ENCODE peak calls at places on chromosomes 3 and 15, in eight cellular contexts. One of them, this sample, is unnamed.

GRCh38 chr15:30827625-30828303 is 76.0 kb upstream of the FAN1 start:
- DNase-seq in SK-N-SH: no peak
- DNase-seq in hepatocyte: no peak
- DNase-seq in cardiac muscle cell: no peak
- DNase-seq in body of pancreas: no peak
- DNase-seq in A549: peak; percentile 29
- DNase-seq in neural crest cell: no peak
- DNase-seq in GM12865: no peak
- DNase-seq in this sample: no peak

GRCh38 chr3:16182612-16183011 is 8.1 kb downstream of the GALNT15 start:
- DNase-seq in SK-N-SH: no peak
- DNase-seq in hepatocyte: no peak
- DNase-seq in cardiac muscle cell: no peak
- DNase-seq in body of pancreas: no peak
- DNase-seq in A549: no peak
- DNase-seq in neural crest cell: no peak
- DNase-seq in GM12865: no peak
- DNase-seq in this sample: no peak

GRCh38 chr3:187913617-187914033 is 168.4 kb upstream of the BCL6 start:
- DNase-seq in SK-N-SH: no peak
- DNase-seq in hepatocyte: peak; percentile 18
- DNase-seq in cardiac muscle cell: no peak
- DNase-seq in body of pancreas: no peak
- DNase-seq in A549: peak; percentile 74
- DNase-seq in neural crest cell: no peak
- DNase-seq in GM12865: no peak
- DNase-seq in this sample: no peak

GRCh38 chr15:51250217-51251011 is 88.0 kb downstream of the CYP19A1 start:
- DNase-seq in SK-N-SH: no peak
- DNase-seq in hepatocyte: no peak
- DNase-seq in cardiac muscle cell: no peak
- DNase-seq in body of pancreas: peak; percentile 28
- DNase-seq in A549: no peak
- DNase-seq in neural crest cell: no peak
- DNase-seq in GM12865: no peak
- DNase-seq in this sample: no peak

GRCh38 chr3:47799733-47800132 is 3.2 kb upstream of the DHX30 start:
- DNase-seq in SK-N-SH: no peak
- DNase-seq in hepatocyte: no peak
- DNase-seq in cardiac muscle cell: no peak
- DNase-seq in body of pancreas: no peak
- DNase-seq in A549: peak; percentile 42
- DNase-seq in neural crest cell: no peak
- DNase-seq in GM12865: peak; percentile 28
- DNase-seq in this sample: no peak

GRCh38 chr15:69132935-69133861 is 27.2 kb upstream of the GLCE start:
- DNase-seq in SK-N-SH: peak; percentile 30
- DNase-seq in hepatocyte: no peak
- DNase-seq in cardiac muscle cell: no peak
- DNase-seq in body of pancreas: no peak
- DNase-seq in A549: peak; percentile 20
- DNase-seq in neural crest cell: no peak
- DNase-seq in GM12865: no peak
- DNase-seq in this sample: no peak

GRCh38 chr3:181710581-181711255 is 1.0 kb upstream of the SOX2 start:
- DNase-seq in SK-N-SH: no peak
- DNase-seq in hepatocyte: no peak
- DNase-seq in cardiac muscle cell: no peak
- DNase-seq in body of pancreas: no peak
- DNase-seq in A549: peak; percentile 30
- DNase-seq in neural crest cell: no peak
- DNase-seq in GM12865: no peak
- DNase-seq in this sample: no peak

GRCh38 chr3:123026551-123027291 is 842 bp downstream of the SEMA5B start:
- DNase-seq in SK-N-SH: peak; percentile 79
- DNase-seq in hepatocyte: peak; percentile 37
- DNase-seq in cardiac muscle cell: peak; percentile 52
- DNase-seq in body of pancreas: peak; percentile 3
- DNase-seq in A549: peak; percentile 12
- DNase-seq in neural crest cell: peak; percentile 39
- DNase-seq in GM12865: no peak
- DNase-seq in this sample: peak; percentile 51

GRCh38 chr3:141996437-141996836 is 120.0 kb downstream of the ATP1B3 start:
- DNase-seq in SK-N-SH: no peak
- DNase-seq in hepatocyte: no peak
- DNase-seq in cardiac muscle cell: no peak
- DNase-seq in body of pancreas: no peak
- DNase-seq in A549: no peak
- DNase-seq in neural crest cell: no peak
- DNase-seq in GM12865: no peak
- DNase-seq in this sample: no peak

GRCh38 chr3:161475905-161476304 is 20.7 kb upstream of the OTOL1 start:
- DNase-seq in SK-N-SH: peak; percentile 5
- DNase-seq in hepatocyte: peak; percentile 26
- DNase-seq in cardiac muscle cell: peak; percentile 16
- DNase-seq in body of pancreas: no peak
- DNase-seq in A549: peak; percentile 45
- DNase-seq in neural crest cell: no peak
- DNase-seq in GM12865: no peak
- DNase-seq in this sample: no peak

GRCh38 chr15:66502491-66502890 is 2.2 kb downstream of the RPL4 start:
- DNase-seq in SK-N-SH: no peak
- DNase-seq in hepatocyte: no peak
- DNase-seq in cardiac muscle cell: no peak
- DNase-seq in body of pancreas: no peak
- DNase-seq in A549: no peak
- DNase-seq in neural crest cell: no peak
- DNase-seq in GM12865: no peak
- DNase-seq in this sample: no peak

GRCh38 chr3:27578032-27578431 is 93.8 kb upstream of the SLC4A7 start:
- DNase-seq in SK-N-SH: no peak
- DNase-seq in hepatocyte: no peak
- DNase-seq in cardiac muscle cell: no peak
- DNase-seq in body of pancreas: no peak
- DNase-seq in A549: no peak
- DNase-seq in neural crest cell: no peak
- DNase-seq in GM12865: no peak
- DNase-seq in this sample: no peak

GRCh38 chr3:143078883-143079282 is 40.7 kb upstream of the CHST2 start:
- DNase-seq in SK-N-SH: no peak
- DNase-seq in hepatocyte: no peak
- DNase-seq in cardiac muscle cell: no peak
- DNase-seq in body of pancreas: no peak
- DNase-seq in A549: peak; percentile 12
- DNase-seq in neural crest cell: no peak
- DNase-seq in GM12865: no peak
- DNase-seq in this sample: no peak

GRCh38 chr15:96237002-96237401 is 93.5 kb upstream of the NR2F2 start:
- DNase-seq in SK-N-SH: no peak
- DNase-seq in hepatocyte: no peak
- DNase-seq in cardiac muscle cell: no peak
- DNase-seq in body of pancreas: no peak
- DNase-seq in A549: no peak
- DNase-seq in neural crest cell: no peak
- DNase-seq in GM12865: no peak
- DNase-seq in this sample: no peak

GRCh38 chr3:136193273-136194043 is 2.7 kb downstream of the MSL2 start:
- DNase-seq in SK-N-SH: peak; percentile 18
- DNase-seq in hepatocyte: no peak
- DNase-seq in cardiac muscle cell: peak; percentile 42
- DNase-seq in body of pancreas: peak; percentile 6
- DNase-seq in A549: no peak
- DNase-seq in neural crest cell: no peak
- DNase-seq in GM12865: peak; percentile 29
- DNase-seq in this sample: no peak

GRCh38 chr15:40511093-40511471 is 40.3 kb downstream of the CHST14 start:
- DNase-seq in SK-N-SH: no peak
- DNase-seq in hepatocyte: no peak
- DNase-seq in cardiac muscle cell: no peak
- DNase-seq in body of pancreas: peak; percentile 16
- DNase-seq in A549: no peak
- DNase-seq in neural crest cell: no peak
- DNase-seq in GM12865: peak; percentile 65
- DNase-seq in this sample: no peak

GRCh38 chr15:37792351-37792750 is 142.1 kb upstream of the TMCO5A start:
- DNase-seq in SK-N-SH: no peak
- DNase-seq in hepatocyte: no peak
- DNase-seq in cardiac muscle cell: no peak
- DNase-seq in body of pancreas: no peak
- DNase-seq in A549: no peak
- DNase-seq in neural crest cell: no peak
- DNase-seq in GM12865: no peak
- DNase-seq in this sample: no peak

GRCh38 chr15:37789881-37790280 is 144.6 kb upstream of the TMCO5A start:
- DNase-seq in SK-N-SH: no peak
- DNase-seq in hepatocyte: no peak
- DNase-seq in cardiac muscle cell: no peak
- DNase-seq in body of pancreas: no peak
- DNase-seq in A549: no peak
- DNase-seq in neural crest cell: no peak
- DNase-seq in GM12865: no peak
- DNase-seq in this sample: no peak

GRCh38 chr15:37791693-37792092 is 142.7 kb upstream of the TMCO5A start:
- DNase-seq in SK-N-SH: no peak
- DNase-seq in hepatocyte: no peak
- DNase-seq in cardiac muscle cell: no peak
- DNase-seq in body of pancreas: no peak
- DNase-seq in A549: no peak
- DNase-seq in neural crest cell: no peak
- DNase-seq in GM12865: no peak
- DNase-seq in this sample: no peak

GRCh38 chr15:37794947-37795346 is 139.5 kb upstream of the TMCO5A start:
- DNase-seq in SK-N-SH: peak; percentile 74
- DNase-seq in hepatocyte: no peak
- DNase-seq in cardiac muscle cell: no peak
- DNase-seq in body of pancreas: no peak
- DNase-seq in A549: no peak
- DNase-seq in neural crest cell: no peak
- DNase-seq in GM12865: no peak
- DNase-seq in this sample: no peak

GRCh38 chr15:37793851-37794250 is 140.6 kb upstream of the TMCO5A start:
- DNase-seq in SK-N-SH: peak; percentile 60
- DNase-seq in hepatocyte: no peak
- DNase-seq in cardiac muscle cell: peak; percentile 30
- DNase-seq in body of pancreas: no peak
- DNase-seq in A549: no peak
- DNase-seq in neural crest cell: no peak
- DNase-seq in GM12865: no peak
- DNase-seq in this sample: no peak
- TF ChIP-seq CTCF in SK-N-SH: peak; percentile 64
- TF ChIP-seq CTCF in hepatocyte: peak; percentile 16
- TF ChIP-seq CTCF in cardiac muscle cell: no peak
- TF ChIP-seq CTCF in body of pancreas: no peak
- TF ChIP-seq CTCF in A549: no peak
- TF ChIP-seq CTCF in neural crest cell: no peak
- TF ChIP-seq CTCF in GM12865: no peak
- TF ChIP-seq CTCF in this sample: no peak

GRCh38 chr15:101694261-101694660 is 30.0 kb downstream of the TARS3 start:
- DNase-seq in SK-N-SH: no peak
- DNase-seq in hepatocyte: no peak
- DNase-seq in cardiac muscle cell: no peak
- DNase-seq in body of pancreas: no peak
- DNase-seq in A549: no peak
- DNase-seq in neural crest cell: no peak
- DNase-seq in GM12865: no peak
- DNase-seq in this sample: no peak
- TF ChIP-seq CTCF in SK-N-SH: no peak
- TF ChIP-seq CTCF in hepatocyte: no peak
- TF ChIP-seq CTCF in cardiac muscle cell: no peak
- TF ChIP-seq CTCF in body of pancreas: no peak
- TF ChIP-seq CTCF in A549: no peak
- TF ChIP-seq CTCF in neural crest cell: no peak
- TF ChIP-seq CTCF in GM12865: peak; percentile 6
- TF ChIP-seq CTCF in this sample: no peak

GRCh38 chr15:89893027-89893426 is 767 bp downstream of the AP3S2 start:
- DNase-seq in SK-N-SH: no peak
- DNase-seq in hepatocyte: no peak
- DNase-seq in cardiac muscle cell: no peak
- DNase-seq in body of pancreas: no peak
- DNase-seq in A549: no peak
- DNase-seq in neural crest cell: no peak
- DNase-seq in GM12865: no peak
- DNase-seq in this sample: no peak

GRCh38 chr15:89893696-89894450 is at the start of gene AP3S2:
- DNase-seq in SK-N-SH: peak; percentile 89
- DNase-seq in hepatocyte: peak; percentile 95
- DNase-seq in cardiac muscle cell: peak; percentile 92
- DNase-seq in body of pancreas: peak; percentile 96
- DNase-seq in A549: peak; percentile 98
- DNase-seq in neural crest cell: peak; percentile 84
- DNase-seq in GM12865: peak; percentile 96
- DNase-seq in this sample: peak; percentile 63

GRCh38 chr15:89883518-89883917 is 10.3 kb downstream of the AP3S2 start:
- DNase-seq in SK-N-SH: no peak
- DNase-seq in hepatocyte: no peak
- DNase-seq in cardiac muscle cell: no peak
- DNase-seq in body of pancreas: no peak
- DNase-seq in A549: no peak
- DNase-seq in neural crest cell: no peak
- DNase-seq in GM12865: no peak
- DNase-seq in this sample: no peak

GRCh38 chr15:89885611-89886010 is 8.2 kb downstream of the AP3S2 start:
- DNase-seq in SK-N-SH: no peak
- DNase-seq in hepatocyte: no peak
- DNase-seq in cardiac muscle cell: no peak
- DNase-seq in body of pancreas: no peak
- DNase-seq in A549: no peak
- DNase-seq in neural crest cell: no peak
- DNase-seq in GM12865: no peak
- DNase-seq in this sample: no peak

DNA sequence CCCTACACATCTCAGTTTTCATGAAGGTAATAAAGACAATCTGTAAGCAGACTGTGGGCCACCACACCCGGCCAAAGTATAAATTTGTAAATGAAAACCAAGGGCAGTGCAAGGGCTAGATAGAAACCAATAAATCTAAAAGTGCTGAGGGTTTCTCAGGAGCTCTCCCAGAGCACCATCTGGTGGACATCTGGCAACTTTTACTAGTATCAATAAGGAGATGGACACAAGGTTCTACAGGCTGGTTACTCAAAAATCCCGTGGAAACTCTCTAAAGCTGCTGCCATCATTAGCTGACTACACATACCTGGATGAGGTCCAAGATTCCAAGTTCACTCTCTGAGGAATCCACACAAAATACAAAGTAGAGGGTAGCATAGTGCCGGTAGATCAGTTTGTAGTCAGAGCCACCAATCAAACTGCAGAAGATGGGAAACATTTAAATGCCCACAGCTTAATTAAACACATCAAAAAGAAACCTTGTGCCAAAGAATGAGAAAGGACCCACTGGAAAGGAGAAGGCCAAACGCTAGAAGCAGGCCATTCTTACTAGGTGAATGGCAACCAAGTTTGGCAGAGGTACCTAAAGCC is 5.5 kb downstream of the AP3S2 start:
- DNase-seq in SK-N-SH: no peak
- DNase-seq in hepatocyte: peak; percentile 62
- DNase-seq in cardiac muscle cell: peak; percentile 14
- DNase-seq in body of pancreas: peak; percentile 68
- DNase-seq in A549: peak; percentile 69
- DNase-seq in neural crest cell: no peak
- DNase-seq in GM12865: peak; percentile 37
- DNase-seq in this sample: no peak
- TF ChIP-seq CTCF in SK-N-SH: peak; percentile 67
- TF ChIP-seq CTCF in hepatocyte: peak; percentile 56
- TF ChIP-seq CTCF in cardiac muscle cell: peak; percentile 62
- TF ChIP-seq CTCF in body of pancreas: peak; percentile 53
- TF ChIP-seq CTCF in A549: peak; percentile 79
- TF ChIP-seq CTCF in neural crest cell: peak; percentile 65
- TF ChIP-seq CTCF in GM12865: peak; percentile 16
- TF ChIP-seq CTCF in this sample: peak; percentile 14

GRCh38 chr3:43659250-43659880 is 31.4 kb upstream of the ABHD5 start:
- DNase-seq in SK-N-SH: no peak
- DNase-seq in hepatocyte: no peak
- DNase-seq in cardiac muscle cell: no peak
- DNase-seq in body of pancreas: no peak
- DNase-seq in A549: no peak
- DNase-seq in neural crest cell: no peak
- DNase-seq in GM12865: no peak
- DNase-seq in this sample: no peak
- TF ChIP-seq CTCF in SK-N-SH: no peak
- TF ChIP-seq CTCF in hepatocyte: no peak
- TF ChIP-seq CTCF in cardiac muscle cell: no peak
- TF ChIP-seq CTCF in body of pancreas: no peak
- TF ChIP-seq CTCF in A549: no peak
- TF ChIP-seq CTCF in neural crest cell: no peak
- TF ChIP-seq CTCF in GM12865: no peak
- TF ChIP-seq CTCF in this sample: no peak

This sample was measured in mesothelial cell of epicardium.